ENCODE peak calls at places on chromosomes 16 and 17, in five cellular contexts. E is activated CD4-positive, alpha-beta T cell treated with anti-CD3 and anti-CD28 coated beads, Interleukin-2, amount 10 ng/mL, durations not matched to agents 7 days and 5 days; K is HTR-8/SVneo; R is GM12865; M is heart right ventricle. D is an unnamed sample.

GRCh38 chr16:68994324-68994723 is 111.1 kb upstream of the HAS3 start:
- DNase-seq in E (no peak), K (no peak), R (no peak), M (no peak), D (no peak)

GRCh38 chr16:2857451-2858244 is at the start of gene PRSS22:
- DNase-seq in E (no peak), K (no peak), R (no peak), M (no peak), D (no peak)

GRCh38 chr17:7042507-7043194 is 1.2 kb downstream of the SLC16A11 start:
- DNase-seq in E (no peak), K (no peak), R (no peak), M (no peak), D (peak)

GRCh38 chr16:53952215-53953208 is 248.6 kb downstream of the FTO start:
- DNase-seq in E (no peak), K (no peak), R (peak), M (no peak), D (peak)

GRCh38 chr16:74874123-74874522 is 99.5 kb upstream of the FA2H start:
- DNase-seq in E (no peak), K (no peak), R (no peak), M (no peak), D (no peak)

GRCh38 chr16:84312783-84313382 is 18.2 kb downstream of the WFDC1 start:
- DNase-seq in E (no peak), K (no peak), R (no peak), M (no peak), D (no peak)

GRCh38 chr16:20676268-20676828 is 21.1 kb downstream of the ACSM1 start:
- DNase-seq in E (no peak), K (no peak), R (no peak), M (no peak), D (no peak)

GRCh38 chr17:51764387-51764971 is 394.0 kb downstream of the CA10 start:
- DNase-seq in E (peak), K (peak), R (peak), M (peak), D (peak)

GRCh38 chr16:66512589-66513404 is 37.1 kb downstream of the TK2 start:
- DNase-seq in E (no peak), K (no peak), R (no peak), M (no peak), D (no peak)

GRCh38 chr16:77896357-77896972 is 108.1 kb downstream of the VAT1L start:
- DNase-seq in E (no peak), K (peak), R (no peak), M (no peak), D (no peak)

GRCh38 chr17:10309003-10309974 is 63.5 kb downstream of the MYH13 start:
- DNase-seq in E (no peak), K (no peak), R (no peak), M (no peak), D (no peak)

GRCh38 chr17:2700491-2701141 is 10.9 kb downstream of the CLUH start:
- DNase-seq in E (no peak), K (no peak), R (no peak), M (no peak), D (no peak)

GRCh38 chr16:29818082-29818481 is 2.1 kb downstream of the PAGR1 start:
- DNase-seq in E (no peak), K (no peak), R (no peak), M (no peak), D (no peak)